ENCODE peak calls at places on chromosomes 2 and 18, in ten cellular contexts. B is IMR-90, X is tibial nerve, J is esophagus muscularis mucosa, D is K562, U is esophagus squamous epithelium, C is GM12878, H is adrenal gland, L is A549, V is thyroid gland. Z is an unnamed sample.

GRCh38 chr2:106197878-106198277 is 3.8 kb upstream of the UXS1 start:
- DNase-seq in B (peak; percentile 92), X (no peak), J (no peak), D (no peak), U (no peak), C (no peak), H (no peak), L (no peak), V (peak; percentile 62), Z (no peak)

GRCh38 chr2:53545159-53546055 is 222.2 kb upstream of the CHAC2 start:
- DNase-seq in B (no peak), X (no peak), J (no peak), D (no peak), U (no peak), C (no peak), H (no peak), L (no peak), V (no peak), Z (no peak)

GRCh38 chr18:63366991-63367240 is at the start of gene KDSR:
- DNase-seq in B (no peak), X (no peak), J (no peak), D (no peak), U (no peak), C (no peak), H (no peak), L (no peak), V (no peak), Z (no peak)

GRCh38 chr2:63578767-63579166 is 9.5 kb downstream of the WDPCP start:
- DNase-seq in B (no peak), X (no peak), J (no peak), D (no peak), U (no peak), C (no peak), H (no peak), L (no peak), V (no peak), Z (no peak)

GRCh38 chr2:33617989-33618388 is 18.9 kb upstream of the FAM98A start:
- DNase-seq in B (no peak), X (no peak), J (no peak), D (peak; percentile 16), U (no peak), C (no peak), H (no peak), L (no peak), V (no peak), Z (no peak)

GRCh38 chr2:166170356-166170755 is 42.5 kb upstream of the SCN1A start:
- DNase-seq in B (peak; percentile 70), X (no peak), J (no peak), D (no peak), U (no peak), C (no peak), H (no peak), L (no peak), V (no peak), Z (peak; percentile 6)

GRCh38 chr18:49878567-49878966 is 65.2 kb upstream of the ACAA2 start:
- DNase-seq in B (peak; percentile 3), X (no peak), J (no peak), D (no peak), U (no peak), C (no peak), H (no peak), L (no peak), V (no peak), Z (no peak)

GRCh38 chr2:237223208-237223861 is 137.6 kb downstream of the COPS8 start:
- DNase-seq in B (peak; percentile 100), X (peak; percentile 41), J (no peak), D (no peak), U (no peak), C (no peak), H (no peak), L (peak; percentile 81), V (no peak), Z (peak; percentile 37)

GRCh38 chr2:73933194-73933593 is 6.5 kb downstream of the DGUOK start:
- DNase-seq in B (peak; percentile 27), X (no peak), J (no peak), D (no peak), U (no peak), C (no peak), H (no peak), L (no peak), V (no peak), Z (no peak)

GRCh38 chr2:44184106-44184505 is 15.4 kb downstream of the PPM1B start:
- DNase-seq in B (no peak), X (no peak), J (no peak), D (no peak), U (no peak), C (no peak), H (no peak), L (no peak), V (no peak), Z (no peak)

GRCh38 chr18:26791676-26792075 is 73.8 kb downstream of the AQP4 start:
- DNase-seq in B (no peak), X (no peak), J (no peak), D (no peak), U (no peak), C (no peak), H (no peak), L (peak; percentile 20), V (no peak), Z (no peak)

GRCh38 chr2:105862843-105863242 is 118.1 kb downstream of the NCK2 start:
- DNase-seq in B (no peak), X (no peak), J (no peak), D (no peak), U (no peak), C (no peak), H (no peak), L (no peak), V (no peak), Z (no peak)

GRCh38 chr2:131724019-131724418 is 196.3 kb downstream of the CCDC74A start:
- DNase-seq in B (no peak), X (no peak), J (no peak), D (no peak), U (no peak), C (no peak), H (no peak), L (no peak), V (peak; percentile 33), Z (no peak)

GRCh38 chr18:8607776-8608682 is 1.2 kb upstream of the RAB12 start:
- DNase-seq in B (peak; percentile 45), X (no peak), J (no peak), D (no peak), U (no peak), C (peak; percentile 71), H (no peak), L (no peak), V (peak; percentile 53), Z (no peak)

DNA sequence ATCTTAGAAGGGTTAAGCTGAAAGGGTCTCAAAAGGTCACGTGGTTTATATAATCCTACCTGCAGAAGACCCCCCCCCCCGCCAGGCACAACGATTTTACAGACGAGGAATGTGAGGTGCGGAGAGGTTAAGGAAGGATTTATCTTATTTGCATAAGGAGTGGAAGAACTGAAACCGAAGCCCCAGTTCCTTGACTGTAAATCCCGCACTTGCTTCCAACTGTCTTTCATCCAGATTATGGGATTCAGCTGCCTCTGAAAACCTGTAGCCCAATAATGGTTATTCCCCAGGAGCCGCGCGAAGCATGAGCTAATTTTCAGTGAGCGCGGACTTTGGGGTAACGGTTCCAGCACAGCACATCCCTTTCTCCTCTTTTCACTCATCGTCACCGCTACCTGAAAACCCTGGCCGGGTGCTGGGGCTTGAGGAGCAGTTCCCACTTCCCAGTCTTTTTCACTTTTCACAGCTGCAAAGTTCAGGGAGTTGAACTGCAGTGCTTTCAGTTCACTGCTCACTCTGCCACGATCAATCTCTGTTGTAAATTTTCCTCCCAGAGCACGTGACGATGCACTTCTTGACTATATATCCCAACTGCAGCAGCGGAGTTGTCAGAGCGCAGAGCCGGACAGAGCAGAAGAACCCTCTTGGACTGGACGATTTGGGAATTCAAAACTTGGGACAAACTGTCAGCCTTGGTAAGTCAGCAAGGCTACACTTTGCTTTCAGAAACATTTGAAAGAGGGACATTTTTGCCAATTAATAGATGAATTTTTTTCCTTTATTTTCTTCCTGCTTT is at the start of gene KCNE4:
- DNase-seq in B (peak; percentile 82), X (no peak), J (no peak), D (no peak), U (no peak), C (no peak), H (peak; percentile 55), L (no peak), V (peak; percentile 55), Z (no peak)
- TF ChIP-seq POLR2A in B (peak; percentile 94), X (no peak), J (peak; percentile 66), D (no peak), U (peak; percentile 44), C (no peak), H (peak; percentile 46), L (no peak), V (no peak), Z (no peak)

DNA sequence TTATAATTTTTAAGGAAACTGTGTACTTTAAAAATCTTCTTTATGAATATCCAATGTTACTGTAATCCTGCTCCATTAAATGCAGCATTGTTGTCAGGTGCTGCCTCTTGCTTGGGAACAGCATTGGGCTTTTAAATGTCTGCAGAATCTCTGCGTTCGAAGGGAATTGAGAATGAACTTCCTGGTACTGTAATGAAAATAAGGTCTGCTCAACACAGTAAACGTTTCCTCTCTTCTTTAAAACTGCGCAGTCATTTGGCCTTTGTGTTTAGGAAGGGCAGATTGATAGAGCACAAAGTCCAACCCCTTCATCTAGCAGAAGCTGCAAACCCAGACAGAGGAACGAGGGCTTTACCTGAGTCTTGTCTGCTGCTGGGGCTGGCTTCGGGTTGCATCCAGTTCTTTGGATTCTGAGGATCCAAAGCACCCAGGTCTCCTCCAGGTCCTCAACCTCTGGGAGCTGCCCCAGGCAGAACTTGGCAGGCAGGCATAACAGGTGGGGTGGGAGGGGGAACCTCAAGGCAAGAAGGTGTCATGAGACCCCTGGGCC is 104.5 kb downstream of the UGGT1 start:
- DNase-seq in B (no peak), X (no peak), J (no peak), D (no peak), U (no peak), C (no peak), H (no peak), L (no peak), V (no peak), Z (no peak)
- TF ChIP-seq POLR2A in B (no peak), X (no peak), J (no peak), D (no peak), U (no peak), C (no peak), H (no peak), L (no peak), V (no peak), Z (no peak)

DNA sequence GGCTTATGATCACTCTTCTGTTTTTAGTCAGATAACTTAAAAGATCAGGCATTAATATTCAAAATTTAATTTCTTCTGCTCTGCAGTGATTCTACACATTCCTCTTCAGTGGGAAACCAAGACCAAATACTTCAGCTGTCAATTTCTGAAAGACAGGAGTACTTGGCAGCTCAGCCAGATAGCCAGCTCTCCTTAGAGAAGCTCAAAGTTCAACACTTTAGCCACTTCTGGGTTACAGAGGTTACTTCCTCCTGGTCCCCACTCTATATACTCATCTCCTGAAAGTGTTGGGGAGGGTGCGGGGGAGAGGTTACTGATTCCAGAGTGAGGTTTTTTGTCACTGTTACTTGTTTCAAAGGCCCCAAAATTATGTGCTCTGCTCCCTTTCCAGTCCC is 4.1 kb downstream of the CYTIP start:
- DNase-seq in B (no peak), X (no peak), J (no peak), D (no peak), U (no peak), C (no peak), H (no peak), L (no peak), V (no peak), Z (no peak)
- TF ChIP-seq POLR2A in B (no peak), X (no peak), J (no peak), D (no peak), U (peak; percentile 40), C (no peak), H (no peak), L (no peak), V (no peak), Z (no peak)

GRCh38 chr2:68317971-68318685 is 1.6 kb downstream of the CNRIP1 start:
- DNase-seq in B (no peak), X (no peak), J (no peak), D (no peak), U (no peak), C (no peak), H (no peak), L (no peak), V (no peak), Z (no peak)
- TF ChIP-seq POLR2A in B (no peak), X (no peak), J (no peak), D (no peak), U (no peak), C (no peak), H (no peak), L (no peak), V (no peak), Z (no peak)

Z was measured in H54.